ENCODE peak calls at places on chromosomes 7 and 10, in four cellular contexts. One of them, this sample, is unnamed.

GRCh38 chr7:4273566-4274230 is 408.4 kb upstream of the FOXK1 start:
- DNase-seq in smooth muscle cell of the brain vasculature: no peak
- DNase-seq in thoracic aorta: no peak
- DNase-seq in GM04503: no peak
- DNase-seq in this sample: no peak

GRCh38 chr10:48287417-48288391 is 13.2 kb upstream of the FRMPD2 start:
- DNase-seq in smooth muscle cell of the brain vasculature: no peak
- DNase-seq in thoracic aorta: no peak
- DNase-seq in GM04503: no peak
- DNase-seq in this sample: no peak

GRCh38 chr7:44969701-44970494 is 8.9 kb downstream of the MYO1G start:
- DNase-seq in smooth muscle cell of the brain vasculature: no peak
- DNase-seq in thoracic aorta: no peak
- DNase-seq in GM04503: no peak
- DNase-seq in this sample: no peak

GRCh38 chr7:45576249-45576929 is 2.2 kb downstream of the ADCY1 start:
- DNase-seq in smooth muscle cell of the brain vasculature: no peak
- DNase-seq in thoracic aorta: no peak
- DNase-seq in GM04503: no peak
- DNase-seq in this sample: no peak

GRCh38 chr10:100980327-100981110 is 6.8 kb downstream of the MRPL43 start:
- DNase-seq in smooth muscle cell of the brain vasculature: no peak
- DNase-seq in thoracic aorta: no peak
- DNase-seq in GM04503: no peak
- DNase-seq in this sample: no peak

GRCh38 chr10:30046476-30046875 is 12.9 kb downstream of the JCAD start:
- DNase-seq in smooth muscle cell of the brain vasculature: no peak
- DNase-seq in thoracic aorta: no peak
- DNase-seq in GM04503: no peak
- DNase-seq in this sample: no peak

GRCh38 chr7:131424219-131424822 is 96.6 kb downstream of the MKLN1 start:
- DNase-seq in smooth muscle cell of the brain vasculature: peak
- DNase-seq in thoracic aorta: no peak
- DNase-seq in GM04503: no peak
- DNase-seq in this sample: no peak

GRCh38 chr10:58457761-58458616 is 54.7 kb upstream of the BICC1 start:
- DNase-seq in smooth muscle cell of the brain vasculature: no peak
- DNase-seq in thoracic aorta: no peak
- DNase-seq in GM04503: peak
- DNase-seq in this sample: peak

This sample was measured in AG09319.